ENCODE peak calls at places on chromosomes 6 and 20, in five cellular contexts. One of them, this sample, is unnamed.

GRCh38 chr6:116596815-116597214 is 19.5 kb upstream of the RSPH4A start:
- DNase-seq in tibial nerve: no peak
- DNase-seq in IMR-90: peak; percentile 42
- DNase-seq in stomach: no peak
- DNase-seq in K562: peak; percentile 17
- DNase-seq in this sample: no peak

GRCh38 chr6:90413867-90414266 is 117.2 kb upstream of the BACH2 start:
- DNase-seq in IMR-90: peak; percentile 12
- DNase-seq in tibial nerve: peak; percentile 11
- DNase-seq in K562: peak; percentile 39
- DNase-seq in stomach: no peak
- DNase-seq in this sample: no peak

GRCh38 chr6:36840471-36841461 is 1.5 kb upstream of the CPNE5 start:
- DNase-seq in IMR-90: no peak
- DNase-seq in tibial nerve: no peak
- DNase-seq in stomach: no peak
- DNase-seq in K562: no peak
- DNase-seq in this sample: no peak

GRCh38 chr6:684831-685636 is 7.9 kb downstream of the EXOC2 start:
- DNase-seq in stomach: no peak
- DNase-seq in K562: no peak
- DNase-seq in IMR-90: peak; percentile 63
- DNase-seq in tibial nerve: no peak
- DNase-seq in this sample: no peak

GRCh38 chr6:145723646-145724045 is 11.7 kb downstream of the EPM2A start:
- DNase-seq in stomach: no peak
- DNase-seq in IMR-90: peak; percentile 35
- DNase-seq in K562: no peak
- DNase-seq in tibial nerve: no peak
- DNase-seq in this sample: no peak

GRCh38 chr6:26183237-26183580 is 96.0 kb downstream of the HFE start:
- DNase-seq in tibial nerve: no peak
- DNase-seq in IMR-90: no peak
- DNase-seq in K562: no peak
- DNase-seq in stomach: no peak
- DNase-seq in this sample: no peak

GRCh38 chr6:146914563-146915483 is 289.4 kb upstream of the STXBP5 start:
- DNase-seq in K562: peak; percentile 70
- DNase-seq in tibial nerve: peak; percentile 31
- DNase-seq in IMR-90: peak; percentile 96
- DNase-seq in stomach: no peak
- DNase-seq in this sample: no peak

GRCh38 chr6:36660771-36661471 is 17.6 kb upstream of the CDKN1A start:
- DNase-seq in K562: peak; percentile 93
- DNase-seq in tibial nerve: no peak
- DNase-seq in stomach: peak; percentile 73
- DNase-seq in IMR-90: no peak
- DNase-seq in this sample: no peak

GRCh38 chr20:36098364-36098763 is 56.2 kb upstream of the EPB41L1 start:
- DNase-seq in IMR-90: peak; percentile 40
- DNase-seq in stomach: peak; percentile 57
- DNase-seq in K562: no peak
- DNase-seq in tibial nerve: peak; percentile 55
- DNase-seq in this sample: no peak

GRCh38 chr20:46375771-46376170 is 30.6 kb downstream of the ELMO2 start:
- DNase-seq in IMR-90: peak; percentile 39
- DNase-seq in K562: no peak
- DNase-seq in tibial nerve: no peak
- DNase-seq in stomach: no peak
- DNase-seq in this sample: no peak

GRCh38 chr20:57505991-57506390 is 18.9 kb downstream of the CTCFL start:
- DNase-seq in tibial nerve: no peak
- DNase-seq in stomach: no peak
- DNase-seq in IMR-90: no peak
- DNase-seq in K562: no peak
- DNase-seq in this sample: no peak

GRCh38 chr20:12555369-12555768 is 453.4 kb upstream of the SPTLC3 start:
- DNase-seq in K562: no peak
- DNase-seq in tibial nerve: no peak
- DNase-seq in stomach: no peak
- DNase-seq in IMR-90: no peak
- DNase-seq in this sample: no peak

GRCh38 chr6:21678990-21679389 is 85.4 kb downstream of the SOX4 start:
- DNase-seq in IMR-90: peak; percentile 78
- DNase-seq in tibial nerve: no peak
- DNase-seq in K562: peak; percentile 10
- DNase-seq in stomach: no peak
- DNase-seq in this sample: no peak

GRCh38 chr20:44109951-44110361 is 77.0 kb downstream of the JPH2 start:
- DNase-seq in IMR-90: no peak
- DNase-seq in tibial nerve: no peak
- DNase-seq in stomach: no peak
- DNase-seq in K562: peak; percentile 35
- DNase-seq in this sample: peak; percentile 65

GRCh38 chr6:21741221-21742109 is 147.9 kb downstream of the SOX4 start:
- DNase-seq in stomach: no peak
- DNase-seq in K562: no peak
- DNase-seq in tibial nerve: no peak
- DNase-seq in IMR-90: peak; percentile 43
- DNase-seq in this sample: no peak

GRCh38 chr6:84731901-84732300 is 32.5 kb downstream of the TBX18 start:
- DNase-seq in K562: no peak
- DNase-seq in tibial nerve: no peak
- DNase-seq in IMR-90: no peak
- DNase-seq in stomach: no peak
- DNase-seq in this sample: no peak

GRCh38 chr6:30712441-30712840 is 4.6 kb downstream of the MDC1 start:
- DNase-seq in K562: no peak
- DNase-seq in IMR-90: no peak
- DNase-seq in stomach: no peak
- DNase-seq in tibial nerve: no peak
- DNase-seq in this sample: no peak

GRCh38 chr6:109322825-109323580 is 59.3 kb downstream of the CD164 start:
- DNase-seq in IMR-90: no peak
- DNase-seq in K562: peak; percentile 30
- DNase-seq in tibial nerve: peak; percentile 39
- DNase-seq in stomach: no peak
- DNase-seq in this sample: no peak

GRCh38 chr6:46274502-46274901 is 103.7 kb upstream of the ENPP5 start:
- DNase-seq in stomach: no peak
- DNase-seq in IMR-90: no peak
- DNase-seq in tibial nerve: no peak
- DNase-seq in K562: no peak
- DNase-seq in this sample: no peak

GRCh38 chr6:137779982-137780381 is 87.1 kb upstream of the TNFAIP3 start:
- DNase-seq in stomach: no peak
- DNase-seq in IMR-90: no peak
- DNase-seq in tibial nerve: no peak
- DNase-seq in K562: no peak
- DNase-seq in this sample: no peak

GRCh38 chr6:56072856-56073255 is 174.5 kb downstream of the COL21A1 start:
- DNase-seq in K562: no peak
- DNase-seq in IMR-90: no peak
- DNase-seq in stomach: no peak
- DNase-seq in tibial nerve: no peak
- DNase-seq in this sample: no peak

GRCh38 chr6:70398783-70399730 is 14.3 kb upstream of the FAM135A start:
- DNase-seq in stomach: peak; percentile 72
- DNase-seq in K562: peak; percentile 53
- DNase-seq in tibial nerve: no peak
- DNase-seq in IMR-90: peak; percentile 23
- DNase-seq in this sample: no peak

GRCh38 chr20:36519944-36520343 is 21.4 kb upstream of the MYL9 start:
- DNase-seq in IMR-90: peak; percentile 26
- DNase-seq in tibial nerve: no peak
- DNase-seq in stomach: no peak
- DNase-seq in K562: no peak
- DNase-seq in this sample: no peak

DNA sequence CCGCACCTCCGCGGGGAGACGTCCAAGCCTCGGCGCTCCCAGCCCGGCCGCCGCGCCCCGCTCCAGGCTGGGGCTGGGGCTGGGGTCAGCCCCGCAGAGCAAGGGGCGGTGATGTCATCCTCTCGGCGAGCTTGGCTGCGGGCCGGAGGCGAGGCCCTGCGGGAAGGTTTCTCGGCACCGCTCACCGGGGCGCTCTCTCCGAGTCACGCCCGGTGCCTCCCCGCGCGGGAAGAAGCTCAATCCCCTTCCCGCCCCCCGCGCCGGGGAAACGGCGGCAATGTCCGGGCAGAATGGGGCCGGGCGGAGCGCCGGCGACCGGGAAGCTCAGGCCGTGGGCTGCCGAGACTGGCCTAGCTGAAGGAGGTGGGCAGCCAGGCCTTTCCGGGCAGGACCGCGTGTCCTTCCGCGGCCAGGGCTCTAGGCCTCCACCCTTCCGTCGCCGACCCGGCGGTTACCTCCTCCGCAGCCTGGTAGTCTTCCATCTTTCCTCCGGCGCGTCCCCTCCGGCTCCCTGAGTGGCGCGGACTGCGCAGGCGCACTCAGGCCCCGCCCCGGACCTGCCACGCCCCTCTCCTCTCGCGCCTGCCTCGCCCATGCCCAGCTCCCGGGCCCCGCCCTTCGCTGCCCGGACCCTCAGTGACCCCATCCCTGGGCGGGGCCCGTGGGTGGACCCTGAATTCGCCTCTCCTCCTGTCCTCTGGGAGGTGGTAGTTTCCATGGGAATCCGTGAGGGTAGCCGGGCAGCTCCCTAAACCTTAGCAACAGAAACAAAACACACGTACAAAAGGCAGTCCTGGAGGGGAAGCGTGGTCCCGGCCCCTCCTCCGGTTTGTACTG is at the start of gene DYNLT1:
- DNase-seq in K562: peak; percentile 98
- DNase-seq in tibial nerve: peak; percentile 84
- DNase-seq in IMR-90: peak; percentile 84
- DNase-seq in stomach: peak; percentile 95
- DNase-seq in this sample: peak; percentile 94
- H3K27ac ChIP-seq in K562: peak within 1 kb of the TSS; percentile 94
- H3K27ac ChIP-seq in tibial nerve: peak within 1 kb of the TSS; percentile 97
- H3K27ac ChIP-seq in IMR-90: peak within 1 kb of the TSS; percentile 98
- H3K27ac ChIP-seq in stomach: peak within 1 kb of the TSS; percentile 98
- H3K27ac ChIP-seq in this sample: peak within 1 kb of the TSS; percentile 93

GRCh38 chr6:12479885-12480284 is 189.7 kb downstream of the EDN1 start:
- DNase-seq in tibial nerve: no peak
- DNase-seq in IMR-90: peak; percentile 61
- DNase-seq in K562: no peak
- DNase-seq in stomach: no peak
- DNase-seq in this sample: no peak

GRCh38 chr6:12479451-12479850 is 189.3 kb downstream of the EDN1 start:
- DNase-seq in K562: no peak
- DNase-seq in tibial nerve: no peak
- DNase-seq in IMR-90: no peak
- DNase-seq in stomach: no peak
- DNase-seq in this sample: no peak

GRCh38 chr6:12480379-12480778 is 190.2 kb downstream of the EDN1 start:
- DNase-seq in tibial nerve: no peak
- DNase-seq in K562: no peak
- DNase-seq in IMR-90: no peak
- DNase-seq in stomach: no peak
- DNase-seq in this sample: no peak

GRCh38 chr6:12482386-12482785 is 192.2 kb downstream of the EDN1 start:
- DNase-seq in K562: no peak
- DNase-seq in tibial nerve: no peak
- DNase-seq in IMR-90: no peak
- DNase-seq in stomach: no peak
- DNase-seq in this sample: no peak

GRCh38 chr6:12481292-12481691 is 191.1 kb downstream of the EDN1 start:
- DNase-seq in tibial nerve: no peak
- DNase-seq in stomach: no peak
- DNase-seq in K562: no peak
- DNase-seq in IMR-90: no peak
- DNase-seq in this sample: no peak
- TF ChIP-seq POLR2A in tibial nerve: no peak
- TF ChIP-seq POLR2A in stomach: no peak
- TF ChIP-seq POLR2A in K562: no peak
- TF ChIP-seq POLR2A in IMR-90: no peak
- TF ChIP-seq POLR2A in this sample: no peak

GRCh38 chr6:32070814-32071466 is 32.7 kb downstream of the CYP21A2 start:
- DNase-seq in stomach: no peak
- DNase-seq in IMR-90: no peak
- DNase-seq in tibial nerve: peak; percentile 79
- DNase-seq in K562: no peak
- DNase-seq in this sample: no peak
- H3K27ac ChIP-seq in stomach: peak overlapping the region; percentile 19
- H3K27ac ChIP-seq in IMR-90: no peak overlapping the region
- H3K27ac ChIP-seq in tibial nerve: peak overlapping the region; percentile 59
- H3K27ac ChIP-seq in K562: no peak overlapping the region
- H3K27ac ChIP-seq in this sample: peak overlapping the region; percentile 48

GRCh38 chr20:62776035-62776691 is 20.1 kb upstream of the MRGBP start:
- DNase-seq in tibial nerve: no peak
- DNase-seq in K562: no peak
- DNase-seq in stomach: no peak
- DNase-seq in IMR-90: no peak
- DNase-seq in this sample: no peak

GRCh38 chr20:62778058-62778457 is 18.2 kb upstream of the MRGBP start:
- DNase-seq in stomach: no peak
- DNase-seq in tibial nerve: no peak
- DNase-seq in IMR-90: no peak
- DNase-seq in K562: no peak
- DNase-seq in this sample: no peak

GRCh38 chr20:62777528-62777830 is 18.8 kb upstream of the MRGBP start:
- DNase-seq in IMR-90: no peak
- DNase-seq in K562: no peak
- DNase-seq in stomach: no peak
- DNase-seq in tibial nerve: no peak
- DNase-seq in this sample: no peak

GRCh38 chr20:62775206-62775605 is 21.1 kb upstream of the MRGBP start:
- DNase-seq in stomach: no peak
- DNase-seq in K562: no peak
- DNase-seq in IMR-90: no peak
- DNase-seq in tibial nerve: no peak
- DNase-seq in this sample: no peak

DNA sequence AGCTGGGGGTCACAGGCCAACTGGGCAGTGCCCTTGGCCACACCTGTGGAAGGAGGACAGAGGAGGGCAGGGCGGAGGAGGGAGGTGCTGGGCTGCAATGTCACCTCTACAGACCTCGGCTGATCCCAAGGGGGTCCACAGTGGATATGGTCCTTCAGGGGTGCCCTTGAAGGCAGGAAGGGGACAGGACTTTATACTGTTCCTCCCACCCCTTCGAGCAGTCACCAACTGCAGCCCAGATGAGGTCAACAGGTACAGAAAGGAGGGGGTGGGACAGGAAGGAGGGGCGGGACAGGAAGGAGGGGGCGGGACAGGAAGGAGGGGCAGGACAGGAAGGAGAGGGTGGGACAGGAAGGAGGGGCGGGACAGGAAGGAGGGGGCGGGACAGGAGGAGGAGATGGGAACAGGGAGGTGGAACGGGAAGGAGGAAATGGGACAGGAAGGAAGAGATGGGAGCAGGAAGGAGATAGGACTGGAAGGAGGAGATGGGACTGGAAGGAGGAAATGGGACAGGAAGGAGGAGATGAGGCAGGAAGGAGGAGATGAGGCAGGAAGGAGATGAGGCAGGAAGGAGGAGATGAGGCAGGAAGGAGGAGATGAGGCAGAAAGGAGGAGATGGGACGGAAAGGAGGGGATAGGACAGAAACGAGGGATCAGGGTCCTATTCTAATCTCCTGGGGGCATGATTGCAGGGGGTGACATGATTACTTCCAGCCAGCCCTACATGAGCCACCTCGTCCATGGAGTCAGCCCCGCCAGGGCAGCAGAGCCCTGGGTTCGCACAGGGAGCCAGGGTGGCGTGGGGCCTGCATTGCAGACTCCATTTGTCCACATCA is 19.4 kb upstream of the MRGBP start:
- DNase-seq in tibial nerve: no peak
- DNase-seq in K562: peak; percentile 90
- DNase-seq in stomach: peak; percentile 60
- DNase-seq in IMR-90: peak; percentile 13
- DNase-seq in this sample: no peak
- TF ChIP-seq POLR2A in tibial nerve: no peak
- TF ChIP-seq POLR2A in K562: peak; percentile 92
- TF ChIP-seq POLR2A in stomach: no peak
- TF ChIP-seq POLR2A in IMR-90: no peak
- TF ChIP-seq POLR2A in this sample: no peak